ENCODE peak calls at places on chromosomes 12 and 14, in six cellular contexts. C is IMR-90, G is neuronal stem cell, O is mesenchymal stem cell, B is H1, Y is trophoblast cell. I is an unnamed sample.

GRCh38 chr12:121964813-121965643 is 46.6 kb downstream of the CFAP251 start:
- DNase-seq in C (peak; percentile 61), G (no peak), O (peak; percentile 36), B (no peak), Y (no peak), I (no peak)

GRCh38 chr12:51103977-51104376 is 20.6 kb upstream of the CSRNP2 start:
- DNase-seq in C (no peak), G (no peak), O (no peak), B (no peak), Y (no peak), I (no peak)

GRCh38 chr12:108768591-108769500 is 37.5 kb upstream of the CORO1C start:
- DNase-seq in C (no peak), G (peak; percentile 21), O (no peak), B (peak; percentile 49), Y (peak; percentile 18), I (peak; percentile 88)

GRCh38 chr14:67186369-67186768 is 2.9 kb upstream of the GARIN2 start:
- DNase-seq in C (no peak), G (no peak), O (no peak), B (no peak), Y (no peak), I (no peak)

GRCh38 chr14:69500736-69501135 is 16.2 kb downstream of the PLEKHD1 start:
- DNase-seq in C (no peak), G (no peak), O (no peak), B (no peak), Y (no peak), I (no peak)

GRCh38 chr12:101927042-101927441 is 49.7 kb downstream of the DRAM1 start:
- DNase-seq in C (peak; percentile 83), G (no peak), O (peak; percentile 48), B (no peak), Y (no peak), I (no peak)

GRCh38 chr12:101527682-101528081 is 52.5 kb downstream of the SPIC start:
- DNase-seq in C (no peak), G (no peak), O (no peak), B (no peak), Y (no peak), I (no peak)

GRCh38 chr14:59134307-59134706 is 54.2 kb upstream of the DAAM1 start:
- DNase-seq in C (no peak), G (no peak), O (no peak), B (no peak), Y (no peak), I (no peak)

GRCh38 chr12:2791086-2791485 is 3.7 kb upstream of the FKBP4 start:
- DNase-seq in C (no peak), G (no peak), O (no peak), B (no peak), Y (no peak), I (no peak)

GRCh38 chr14:40122978-40123648 is 690.9 kb upstream of the FBXO33 start:
- DNase-seq in C (no peak), G (no peak), O (peak; percentile 63), B (no peak), Y (no peak), I (no peak)

GRCh38 chr12:6872073-6873048 is 742 bp downstream of the SPSB2 start:
- DNase-seq in C (peak; percentile 64), G (peak; percentile 87), O (peak; percentile 73), B (no peak), Y (peak; percentile 74), I (peak; percentile 95)

GRCh38 chr12:109768901-109769670 is 55.5 kb downstream of the FAM222A start:
- DNase-seq in C (no peak), G (no peak), O (no peak), B (no peak), Y (peak; percentile 63), I (no peak)

GRCh38 chr12:121915841-121916321 is 2.5 kb upstream of the CFAP251 start:
- DNase-seq in C (peak; percentile 68), G (peak; percentile 72), O (peak; percentile 89), B (no peak), Y (no peak), I (no peak)

GRCh38 chr12:74071182-74071581 is 466.5 kb upstream of the ATXN7L3B start:
- DNase-seq in C (no peak), G (no peak), O (no peak), B (no peak), Y (no peak), I (no peak)

GRCh38 chr12:115944392-115944742 is 333.1 kb downstream of the MED13L start:
- DNase-seq in C (no peak), G (no peak), O (no peak), B (no peak), Y (no peak), I (no peak)

GRCh38 chr12:115942346-115942745 is 335.1 kb downstream of the MED13L start:
- DNase-seq in C (no peak), G (no peak), O (no peak), B (no peak), Y (no peak), I (no peak)

GRCh38 chr12:115943310-115943629 is 334.2 kb downstream of the MED13L start:
- DNase-seq in C (no peak), G (no peak), O (no peak), B (no peak), Y (no peak), I (no peak)

GRCh38 chr12:115944851-115945496 is 332.5 kb downstream of the MED13L start:
- DNase-seq in C (no peak), G (no peak), O (no peak), B (no peak), Y (no peak), I (no peak)

DNA sequence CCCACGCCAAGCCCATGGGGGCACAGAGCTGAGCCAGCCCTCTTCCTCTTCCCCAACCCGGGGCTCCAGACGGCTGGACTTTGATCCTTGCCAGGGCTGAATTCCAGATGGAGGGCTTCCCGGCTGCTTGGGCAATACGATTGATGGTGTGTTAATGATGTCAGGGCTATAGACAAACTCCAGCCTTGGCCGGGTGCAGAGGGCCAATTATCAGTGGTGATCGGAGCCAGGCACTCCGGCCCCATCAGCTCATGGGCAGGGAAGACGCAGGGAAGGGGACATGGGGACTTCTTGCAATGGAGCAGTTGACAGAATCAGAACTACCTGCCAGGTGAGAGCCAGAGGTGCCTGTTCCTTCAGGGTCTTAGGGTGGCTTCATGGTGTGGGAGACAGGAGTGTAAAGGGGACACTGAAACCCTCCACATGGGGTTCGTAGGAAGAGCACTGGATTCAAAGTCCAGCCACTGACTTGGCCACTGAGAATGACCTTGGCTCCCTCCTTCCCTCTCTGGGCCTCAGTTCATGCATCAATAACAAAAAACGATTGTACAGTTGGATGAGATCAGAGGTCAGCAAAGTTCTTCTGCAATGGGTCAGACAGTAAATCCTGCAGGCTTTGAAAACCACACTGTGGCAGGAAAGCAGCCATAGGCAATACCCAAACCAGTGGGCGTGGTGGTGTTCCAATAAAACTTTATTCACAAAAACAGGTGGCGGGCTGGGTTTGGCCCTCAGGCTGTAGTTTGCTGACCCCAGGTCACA is 333.7 kb downstream of the MED13L start:
- DNase-seq in C (no peak), G (no peak), O (no peak), B (no peak), Y (no peak), I (no peak)
- H3K4ac ChIP-seq in C (no peak overlapping the region), G (no peak overlapping the region), O (no peak overlapping the region), B (no peak overlapping the region), Y (no peak overlapping the region), I (no peak overlapping the region)

DNA sequence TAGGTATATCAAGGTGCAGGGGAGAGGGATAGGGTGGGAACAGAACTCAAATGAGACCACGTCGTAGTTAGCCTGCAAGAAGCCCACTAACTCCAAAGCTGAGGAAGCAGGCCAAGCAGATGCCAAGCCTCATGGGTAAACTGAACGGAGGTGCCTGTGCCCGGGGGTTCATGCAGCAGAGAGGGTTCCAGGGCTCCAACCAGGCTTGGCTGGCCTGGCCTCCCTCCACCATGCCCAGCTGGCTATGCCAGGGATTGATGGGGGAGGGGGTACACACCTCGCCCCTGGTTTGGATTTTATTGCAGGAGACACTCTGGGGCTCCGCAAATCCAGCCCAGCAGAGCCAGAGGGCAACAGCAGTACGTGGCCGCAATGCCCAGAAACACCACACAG is 27.3 kb downstream of the PXN start:
- DNase-seq in C (no peak), G (no peak), O (no peak), B (no peak), Y (no peak), I (no peak)
- H3K4me1 ChIP-seq in C (peaks cover 56% of the 10 kb centered on the region), G (peaks cover 16% of the 10 kb centered on the region), O (peaks cover 67% of the 10 kb centered on the region), B (peaks cover 12% of the 10 kb centered on the region), Y (peaks cover 54% of the 10 kb centered on the region), I (peaks cover 13% of the 10 kb centered on the region)

GRCh38 chr12:111412830-111413441 is 7.2 kb downstream of the SH2B3 start:
- DNase-seq in C (no peak), G (no peak), O (no peak), B (no peak), Y (no peak), I (no peak)

GRCh38 chr12:111412007-111412829 is 6.5 kb downstream of the SH2B3 start:
- DNase-seq in C (no peak), G (no peak), O (peak; percentile 61), B (no peak), Y (no peak), I (peak; percentile 72)

GRCh38 chr12:111417290-111417689 is 11.6 kb downstream of the SH2B3 start:
- DNase-seq in C (no peak), G (no peak), O (no peak), B (no peak), Y (no peak), I (no peak)

GRCh38 chr12:111413442-111414086 is 7.8 kb downstream of the SH2B3 start:
- DNase-seq in C (peak; percentile 77), G (no peak), O (peak; percentile 94), B (no peak), Y (no peak), I (peak; percentile 68)

DNA sequence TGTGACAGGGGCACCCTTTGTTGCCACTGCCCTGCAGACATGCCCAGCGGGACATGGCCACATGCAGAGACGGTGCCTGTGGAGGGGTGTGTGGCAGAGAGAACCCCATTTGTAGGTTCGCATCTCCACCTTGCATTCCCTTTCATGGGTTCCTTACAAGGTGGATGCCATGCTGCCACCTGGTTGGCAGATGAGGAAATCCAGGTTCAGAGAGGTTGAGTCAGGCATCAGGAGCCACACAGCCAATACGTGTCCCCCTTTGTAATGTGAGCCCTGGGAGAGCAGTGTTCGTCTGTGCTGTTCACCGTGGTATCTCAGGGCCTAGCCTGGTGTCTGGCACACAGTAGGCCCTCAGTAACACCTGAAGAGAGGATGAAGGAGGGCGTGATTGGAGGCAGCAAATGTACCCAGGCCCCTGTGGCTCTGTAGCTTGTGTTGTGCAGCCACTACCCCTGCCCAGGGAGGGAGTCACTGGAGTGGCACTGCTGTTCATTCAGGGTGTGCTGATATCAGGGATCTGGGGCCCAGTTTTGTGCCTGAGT is 9.1 kb downstream of the SH2B3 start:
- DNase-seq in C (no peak), G (no peak), O (no peak), B (no peak), Y (no peak), I (no peak)
- H4K91ac ChIP-seq in C (no peak overlapping the region), G (no peak overlapping the region), O (peak overlapping the region; percentile 57), B (no peak overlapping the region), Y (no peak overlapping the region), I (no peak overlapping the region)

GRCh38 chr14:24194873-24195185 is 412 bp downstream of the TM9SF1 start:
- DNase-seq in C (no peak), G (no peak), O (no peak), B (no peak), Y (no peak), I (no peak)

GRCh38 chr14:24196071-24197061 is 1.1 kb upstream of the TM9SF1 start:
- DNase-seq in C (peak; percentile 22), G (no peak), O (peak; percentile 46), B (no peak), Y (peak; percentile 18), I (no peak)

GRCh38 chr14:24197066-24197465 is 1.8 kb upstream of the TM9SF1 start:
- DNase-seq in C (no peak), G (no peak), O (no peak), B (no peak), Y (no peak), I (no peak)

GRCh38 chr14:24194186-24194872 is 912 bp downstream of the TM9SF1 start:
- DNase-seq in C (no peak), G (no peak), O (peak; percentile 6), B (no peak), Y (no peak), I (no peak)

GRCh38 chr14:24195186-24196070 is at the start of gene TM9SF1:
- DNase-seq in C (peak; percentile 87), G (peak; percentile 71), O (peak; percentile 91), B (peak; percentile 83), Y (peak; percentile 64), I (peak; percentile 89)
- H3K4ac ChIP-seq in C (peak within 1 kb of the TSS; percentile 97), G (peak within 1 kb of the TSS; percentile 5), O (peak within 1 kb of the TSS; percentile 95), B (peak within 1 kb of the TSS; percentile 92), Y (peak within 1 kb of the TSS; percentile 90), I (no peak within 1 kb of the TSS)

I was measured in H9.